ENCODE peak calls at places on chromosomes 2 and 18, in six cellular contexts. One of them, this sample, is unnamed.
A peak's percentile ranks its signal among the peaks of the same experiment; 100 is the strongest.

GRCh38 chr2:171159326-171160118 is 1.2 kb downstream of the TLK1 start:
- DNase-seq in tibial nerve: no peak
- DNase-seq in pancreas: peak; percentile 50
- DNase-seq in H9: peak; percentile 43
- DNase-seq in heart left ventricle: peak; percentile 37
- DNase-seq in endodermal cell: peak; percentile 80
- DNase-seq in this sample: peak; percentile 43

GRCh38 chr2:23655862-23656596 is 270.9 kb downstream of the ATAD2B start:
- DNase-seq in tibial nerve: no peak
- DNase-seq in pancreas: no peak
- DNase-seq in H9: no peak
- DNase-seq in heart left ventricle: no peak
- DNase-seq in endodermal cell: no peak
- DNase-seq in this sample: no peak

GRCh38 chr2:8643996-8644356 is 37.9 kb upstream of the ID2 start:
- DNase-seq in tibial nerve: no peak
- DNase-seq in pancreas: no peak
- DNase-seq in H9: no peak
- DNase-seq in heart left ventricle: no peak
- DNase-seq in endodermal cell: no peak
- DNase-seq in this sample: no peak

GRCh38 chr2:206154197-206154596 is 5.0 kb downstream of the NDUFS1 start:
- DNase-seq in tibial nerve: no peak
- DNase-seq in pancreas: no peak
- DNase-seq in H9: no peak
- DNase-seq in heart left ventricle: no peak
- DNase-seq in endodermal cell: no peak
- DNase-seq in this sample: no peak

GRCh38 chr2:25514043-25514627 is 159.2 kb downstream of the DTNB start:
- DNase-seq in tibial nerve: no peak
- DNase-seq in pancreas: no peak
- DNase-seq in H9: no peak
- DNase-seq in heart left ventricle: no peak
- DNase-seq in endodermal cell: no peak
- DNase-seq in this sample: no peak

GRCh38 chr2:111178296-111178695 is 57.6 kb downstream of the BCL2L11 start:
- DNase-seq in tibial nerve: no peak
- DNase-seq in pancreas: no peak
- DNase-seq in H9: no peak
- DNase-seq in heart left ventricle: no peak
- DNase-seq in endodermal cell: peak; percentile 17
- DNase-seq in this sample: no peak

GRCh38 chr2:1551905-1552304 is 138.6 kb downstream of the TPO start:
- DNase-seq in tibial nerve: no peak
- DNase-seq in pancreas: no peak
- DNase-seq in H9: no peak
- DNase-seq in heart left ventricle: no peak
- DNase-seq in endodermal cell: no peak
- DNase-seq in this sample: no peak

GRCh38 chr18:50861617-50862016 is 17.3 kb upstream of the ME2 start:
- DNase-seq in tibial nerve: no peak
- DNase-seq in pancreas: no peak
- DNase-seq in H9: no peak
- DNase-seq in heart left ventricle: no peak
- DNase-seq in endodermal cell: no peak
- DNase-seq in this sample: no peak

GRCh38 chr2:189086710-189087109 is 92.9 kb downstream of the COL5A2 start:
- DNase-seq in tibial nerve: no peak
- DNase-seq in pancreas: no peak
- DNase-seq in H9: no peak
- DNase-seq in heart left ventricle: no peak
- DNase-seq in endodermal cell: no peak
- DNase-seq in this sample: no peak

GRCh38 chr2:7210712-7211111 is 293.5 kb downstream of the RNF144A start:
- DNase-seq in tibial nerve: no peak
- DNase-seq in pancreas: no peak
- DNase-seq in H9: no peak
- DNase-seq in heart left ventricle: no peak
- DNase-seq in endodermal cell: no peak
- DNase-seq in this sample: no peak

GRCh38 chr18:50569930-50570329 is 10.0 kb downstream of the MAPK4 start:
- DNase-seq in tibial nerve: no peak
- DNase-seq in pancreas: no peak
- DNase-seq in H9: no peak
- DNase-seq in heart left ventricle: no peak
- DNase-seq in endodermal cell: no peak
- DNase-seq in this sample: no peak

GRCh38 chr2:163044116-163044515 is 205.5 kb upstream of the KCNH7 start:
- DNase-seq in tibial nerve: no peak
- DNase-seq in pancreas: no peak
- DNase-seq in H9: no peak
- DNase-seq in heart left ventricle: no peak
- DNase-seq in endodermal cell: no peak
- DNase-seq in this sample: no peak

GRCh38 chr2:138201326-138201725 is 237.1 kb downstream of the HNMT start:
- DNase-seq in tibial nerve: no peak
- DNase-seq in pancreas: no peak
- DNase-seq in H9: no peak
- DNase-seq in heart left ventricle: no peak
- DNase-seq in endodermal cell: no peak
- DNase-seq in this sample: no peak

GRCh38 chr18:11529081-11529480 is 80.3 kb upstream of the SLC35G4 start:
- DNase-seq in tibial nerve: no peak
- DNase-seq in pancreas: no peak
- DNase-seq in H9: no peak
- DNase-seq in heart left ventricle: no peak
- DNase-seq in endodermal cell: no peak
- DNase-seq in this sample: no peak

GRCh38 chr2:231714639-231715498 is 6.5 kb downstream of the PTMA start:
- DNase-seq in tibial nerve: no peak
- DNase-seq in pancreas: peak; percentile 79
- DNase-seq in H9: peak; percentile 93
- DNase-seq in heart left ventricle: peak; percentile 81
- DNase-seq in endodermal cell: peak; percentile 98
- DNase-seq in this sample: peak; percentile 48

GRCh38 chr2:62540786-62541168 is 34.8 kb upstream of the TMEM17 start:
- DNase-seq in tibial nerve: no peak
- DNase-seq in pancreas: no peak
- DNase-seq in H9: no peak
- DNase-seq in heart left ventricle: no peak
- DNase-seq in endodermal cell: no peak
- DNase-seq in this sample: no peak

GRCh38 chr2:26883971-26884370 is 36.0 kb downstream of the DPYSL5 start:
- DNase-seq in tibial nerve: no peak
- DNase-seq in pancreas: no peak
- DNase-seq in H9: no peak
- DNase-seq in heart left ventricle: no peak
- DNase-seq in endodermal cell: no peak
- DNase-seq in this sample: no peak

GRCh38 chr2:6917071-6917760 is at the start of gene RNF144A:
- DNase-seq in tibial nerve: peak; percentile 44
- DNase-seq in pancreas: peak; percentile 71
- DNase-seq in H9: peak; percentile 72
- DNase-seq in heart left ventricle: peak; percentile 74
- DNase-seq in endodermal cell: peak; percentile 89
- DNase-seq in this sample: no peak

GRCh38 chr18:25672490-25672889 is 320.5 kb upstream of the ZNF521 start:
- DNase-seq in tibial nerve: no peak
- DNase-seq in pancreas: no peak
- DNase-seq in H9: peak; percentile 82
- DNase-seq in heart left ventricle: no peak
- DNase-seq in endodermal cell: peak; percentile 89
- DNase-seq in this sample: no peak

GRCh38 chr2:42613281-42614064 is 45.0 kb downstream of the MTA3 start:
- DNase-seq in tibial nerve: no peak
- DNase-seq in pancreas: no peak
- DNase-seq in H9: no peak
- DNase-seq in heart left ventricle: no peak
- DNase-seq in endodermal cell: no peak
- DNase-seq in this sample: no peak

GRCh38 chr2:130915595-130916437 is 79.1 kb downstream of the ARHGEF4 start:
- DNase-seq in tibial nerve: no peak
- DNase-seq in pancreas: no peak
- DNase-seq in H9: no peak
- DNase-seq in heart left ventricle: no peak
- DNase-seq in endodermal cell: no peak
- DNase-seq in this sample: no peak

GRCh38 chr2:164737612-164738081 is 104.0 kb downstream of the COBLL1 start:
- DNase-seq in tibial nerve: peak; percentile 46
- DNase-seq in pancreas: peak; percentile 61
- DNase-seq in H9: peak; percentile 77
- DNase-seq in heart left ventricle: peak; percentile 67
- DNase-seq in endodermal cell: peak; percentile 87
- DNase-seq in this sample: peak; percentile 5

GRCh38 chr2:241936457-241937133 is 67.1 kb downstream of the RTP5 start:
- DNase-seq in tibial nerve: no peak
- DNase-seq in pancreas: no peak
- DNase-seq in H9: no peak
- DNase-seq in heart left ventricle: no peak
- DNase-seq in endodermal cell: no peak
- DNase-seq in this sample: no peak

GRCh38 chr2:241937297-241937696 is 67.8 kb downstream of the RTP5 start:
- DNase-seq in tibial nerve: no peak
- DNase-seq in pancreas: no peak
- DNase-seq in H9: no peak
- DNase-seq in heart left ventricle: no peak
- DNase-seq in endodermal cell: no peak
- DNase-seq in this sample: no peak

GRCh38 chr2:241935314-241935713 is 65.8 kb downstream of the RTP5 start:
- DNase-seq in tibial nerve: no peak
- DNase-seq in pancreas: peak; percentile 7
- DNase-seq in H9: no peak
- DNase-seq in heart left ventricle: no peak
- DNase-seq in endodermal cell: no peak
- DNase-seq in this sample: no peak

GRCh38 chr2:241933175-241933911 is 63.8 kb downstream of the RTP5 start:
- DNase-seq in tibial nerve: no peak
- DNase-seq in pancreas: peak; percentile 43
- DNase-seq in H9: no peak
- DNase-seq in heart left ventricle: no peak
- DNase-seq in endodermal cell: no peak
- DNase-seq in this sample: peak; percentile 52

DNA sequence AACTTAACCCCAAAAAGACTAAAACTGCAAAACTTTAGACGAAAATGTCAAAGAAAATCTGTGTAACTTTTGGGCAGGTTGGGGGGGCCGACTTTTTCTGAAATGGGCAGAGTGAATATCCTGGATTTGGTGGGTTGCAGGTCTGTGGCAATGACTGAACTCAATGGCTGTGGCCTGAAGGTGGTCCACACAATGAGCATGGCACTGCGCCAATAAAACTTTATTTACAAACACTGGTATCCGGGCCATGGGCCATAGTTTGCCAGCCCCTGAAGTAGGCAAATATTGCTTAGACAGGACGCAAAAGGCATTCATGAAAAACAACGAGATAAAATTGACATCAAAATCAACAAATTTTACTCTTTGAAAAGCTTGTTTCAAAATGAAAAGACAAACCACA is 66.2 kb downstream of the RTP5 start:
- DNase-seq in tibial nerve: no peak
- DNase-seq in pancreas: no peak
- DNase-seq in H9: no peak
- DNase-seq in heart left ventricle: no peak
- DNase-seq in endodermal cell: no peak
- DNase-seq in this sample: no peak
- H3K27ac ChIP-seq in tibial nerve: no peak overlapping the region
- H3K27ac ChIP-seq in pancreas: no peak overlapping the region
- H3K27ac ChIP-seq in H9: no peak overlapping the region
- H3K27ac ChIP-seq in heart left ventricle: no peak overlapping the region
- H3K27ac ChIP-seq in endodermal cell: no peak overlapping the region
- H3K27ac ChIP-seq in this sample: no peak overlapping the region

GRCh38 chr2:187050409-187050998 is 201.5 kb upstream of the ZSWIM2 start:
- DNase-seq in tibial nerve: no peak
- DNase-seq in pancreas: no peak
- DNase-seq in H9: no peak
- DNase-seq in heart left ventricle: no peak
- DNase-seq in endodermal cell: no peak
- DNase-seq in this sample: no peak
- H3K27ac ChIP-seq in tibial nerve: no peak overlapping the region
- H3K27ac ChIP-seq in pancreas: no peak overlapping the region
- H3K27ac ChIP-seq in H9: no peak overlapping the region
- H3K27ac ChIP-seq in heart left ventricle: no peak overlapping the region
- H3K27ac ChIP-seq in endodermal cell: no peak overlapping the region
- H3K27ac ChIP-seq in this sample: no peak overlapping the region

GRCh38 chr2:77418537-77418936 is 103.6 kb downstream of the LRRTM4 start:
- DNase-seq in tibial nerve: no peak
- DNase-seq in pancreas: no peak
- DNase-seq in H9: no peak
- DNase-seq in heart left ventricle: no peak
- DNase-seq in endodermal cell: no peak
- DNase-seq in this sample: no peak

DNA sequence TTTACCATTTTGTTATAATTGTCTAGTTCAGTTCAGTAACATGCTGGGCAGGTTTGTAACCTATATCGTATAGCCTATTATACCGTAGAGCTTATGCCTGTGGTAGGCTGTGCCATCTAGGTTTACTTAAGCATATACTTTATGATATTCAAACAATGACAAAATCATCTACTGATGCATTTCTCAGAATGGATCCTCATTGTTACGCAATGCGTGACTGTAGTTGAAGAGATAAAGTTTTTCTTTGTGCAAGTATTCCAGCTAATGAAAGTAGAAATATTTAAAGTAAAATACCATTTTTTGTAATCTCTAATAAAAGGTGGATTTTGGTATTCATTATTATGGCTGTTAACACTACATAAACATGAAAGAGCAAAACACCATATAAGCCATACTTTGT is 100.2 kb downstream of the LRRTM4 start:
- DNase-seq in tibial nerve: no peak
- DNase-seq in pancreas: no peak
- DNase-seq in H9: no peak
- DNase-seq in heart left ventricle: no peak
- DNase-seq in endodermal cell: no peak
- DNase-seq in this sample: no peak
- H3K27ac ChIP-seq in tibial nerve: no peak overlapping the region
- H3K27ac ChIP-seq in pancreas: no peak overlapping the region
- H3K27ac ChIP-seq in H9: no peak overlapping the region
- H3K27ac ChIP-seq in heart left ventricle: no peak overlapping the region
- H3K27ac ChIP-seq in endodermal cell: no peak overlapping the region
- H3K27ac ChIP-seq in this sample: no peak overlapping the region

GRCh38 chr2:217252181-217252580 is 392.3 kb upstream of the TNP1 start:
- DNase-seq in tibial nerve: no peak
- DNase-seq in pancreas: no peak
- DNase-seq in H9: no peak
- DNase-seq in heart left ventricle: no peak
- DNase-seq in endodermal cell: no peak
- DNase-seq in this sample: no peak

GRCh38 chr2:217248312-217248935 is 388.6 kb upstream of the TNP1 start:
- DNase-seq in tibial nerve: peak; percentile 70
- DNase-seq in pancreas: peak; percentile 35
- DNase-seq in H9: peak; percentile 41
- DNase-seq in heart left ventricle: peak; percentile 89
- DNase-seq in endodermal cell: peak; percentile 58
- DNase-seq in this sample: peak; percentile 49

GRCh38 chr2:217247511-217247910 is 387.6 kb upstream of the TNP1 start:
- DNase-seq in tibial nerve: no peak
- DNase-seq in pancreas: no peak
- DNase-seq in H9: no peak
- DNase-seq in heart left ventricle: no peak
- DNase-seq in endodermal cell: no peak
- DNase-seq in this sample: no peak

GRCh38 chr2:217249086-217249485 is 389.2 kb upstream of the TNP1 start:
- DNase-seq in tibial nerve: no peak
- DNase-seq in pancreas: no peak
- DNase-seq in H9: no peak
- DNase-seq in heart left ventricle: no peak
- DNase-seq in endodermal cell: no peak
- DNase-seq in this sample: no peak

GRCh38 chr2:217249490-217250451 is 389.9 kb upstream of the TNP1 start:
- DNase-seq in tibial nerve: no peak
- DNase-seq in pancreas: peak; percentile 12
- DNase-seq in H9: no peak
- DNase-seq in heart left ventricle: no peak
- DNase-seq in endodermal cell: no peak
- DNase-seq in this sample: no peak
- H3K27ac ChIP-seq in tibial nerve: peak overlapping the region; percentile 81
- H3K27ac ChIP-seq in pancreas: no peak overlapping the region
- H3K27ac ChIP-seq in H9: no peak overlapping the region
- H3K27ac ChIP-seq in heart left ventricle: peak overlapping the region; percentile 71
- H3K27ac ChIP-seq in endodermal cell: peak overlapping the region; percentile 6
- H3K27ac ChIP-seq in this sample: no peak overlapping the region